ENCODE peak calls at places on chromosomes 4 and X, in ten cellular contexts. One of them, this sample, is unnamed.

GRCh38 chr4:87679449-87680169 is 29.5 kb downstream of the DMP1 start:
- DNase-seq in Right ventricle myocardium inferior: no peak
- DNase-seq in A549: peak; percentile 8
- DNase-seq in NCI-H774: no peak
- DNase-seq in HT-29: peak; percentile 73
- DNase-seq in NCI-H2171 treated with DMSO at 0.1 percent for 48 hours: peak; percentile 55
- DNase-seq in dorsolateral prefrontal cortex: no peak
- DNase-seq in activated naive CD4-positive, alpha-beta T cell treated with Interleukin-2 at 50 U/mL for 16 hours: peak; percentile 13
- DNase-seq in central memory CD4-positive, alpha-beta T cell: peak; percentile 4
- DNase-seq in upper lobe of right lung: no peak
- DNase-seq in this sample: peak; percentile 69

GRCh38 chr4:39706829-39707511 is 9.0 kb downstream of the UBE2K start:
- DNase-seq in upper lobe of right lung: no peak
- DNase-seq in NCI-H774: no peak
- DNase-seq in Right ventricle myocardium inferior: no peak
- DNase-seq in activated naive CD4-positive, alpha-beta T cell treated with Interleukin-2 at 50 U/mL for 16 hours: no peak
- DNase-seq in dorsolateral prefrontal cortex: no peak
- DNase-seq in NCI-H2171 treated with DMSO at 0.1 percent for 48 hours: no peak
- DNase-seq in central memory CD4-positive, alpha-beta T cell: no peak
- DNase-seq in A549: no peak
- DNase-seq in HT-29: no peak
- DNase-seq in this sample: peak; percentile 56

GRCh38 chr4:87973283-87974169 is 2.0 kb upstream of the SPP1 start:
- DNase-seq in HT-29: peak; percentile 83
- DNase-seq in NCI-H2171 treated with DMSO at 0.1 percent for 48 hours: peak; percentile 66
- DNase-seq in NCI-H774: peak; percentile 5
- DNase-seq in dorsolateral prefrontal cortex: peak; percentile 51
- DNase-seq in Right ventricle myocardium inferior: no peak
- DNase-seq in central memory CD4-positive, alpha-beta T cell: peak; percentile 4
- DNase-seq in activated naive CD4-positive, alpha-beta T cell treated with Interleukin-2 at 50 U/mL for 16 hours: peak; percentile 32
- DNase-seq in upper lobe of right lung: no peak
- DNase-seq in A549: peak; percentile 13
- DNase-seq in this sample: peak; percentile 64

GRCh38 chrX:153953342-153953830 is 8.9 kb upstream of the RENBP start:
- DNase-seq in central memory CD4-positive, alpha-beta T cell: peak; percentile 73
- DNase-seq in NCI-H2171 treated with DMSO at 0.1 percent for 48 hours: peak; percentile 59
- DNase-seq in HT-29: peak; percentile 82
- DNase-seq in A549: peak; percentile 68
- DNase-seq in NCI-H774: peak; percentile 27
- DNase-seq in dorsolateral prefrontal cortex: peak; percentile 68
- DNase-seq in upper lobe of right lung: peak; percentile 76
- DNase-seq in Right ventricle myocardium inferior: peak; percentile 82
- DNase-seq in activated naive CD4-positive, alpha-beta T cell treated with Interleukin-2 at 50 U/mL for 16 hours: peak; percentile 79
- DNase-seq in this sample: peak; percentile 34

GRCh38 chr4:6820695-6821094 is 38.2 kb downstream of the KIAA0232 start:
- DNase-seq in dorsolateral prefrontal cortex: no peak
- DNase-seq in activated naive CD4-positive, alpha-beta T cell treated with Interleukin-2 at 50 U/mL for 16 hours: no peak
- DNase-seq in HT-29: no peak
- DNase-seq in Right ventricle myocardium inferior: no peak
- DNase-seq in A549: no peak
- DNase-seq in upper lobe of right lung: no peak
- DNase-seq in central memory CD4-positive, alpha-beta T cell: no peak
- DNase-seq in NCI-H774: no peak
- DNase-seq in NCI-H2171 treated with DMSO at 0.1 percent for 48 hours: no peak
- DNase-seq in this sample: no peak

GRCh38 chrX:108397627-108398392 is 40.4 kb downstream of the COL4A6 start:
- DNase-seq in dorsolateral prefrontal cortex: no peak
- DNase-seq in NCI-H2171 treated with DMSO at 0.1 percent for 48 hours: no peak
- DNase-seq in NCI-H774: no peak
- DNase-seq in Right ventricle myocardium inferior: no peak
- DNase-seq in upper lobe of right lung: no peak
- DNase-seq in central memory CD4-positive, alpha-beta T cell: no peak
- DNase-seq in activated naive CD4-positive, alpha-beta T cell treated with Interleukin-2 at 50 U/mL for 16 hours: no peak
- DNase-seq in HT-29: no peak
- DNase-seq in A549: no peak
- DNase-seq in this sample: peak; percentile 40

GRCh38 chr4:62006108-62006507 is 806.0 kb downstream of the ADGRL3 start:
- DNase-seq in upper lobe of right lung: no peak
- DNase-seq in NCI-H774: no peak
- DNase-seq in NCI-H2171 treated with DMSO at 0.1 percent for 48 hours: no peak
- DNase-seq in central memory CD4-positive, alpha-beta T cell: no peak
- DNase-seq in activated naive CD4-positive, alpha-beta T cell treated with Interleukin-2 at 50 U/mL for 16 hours: no peak
- DNase-seq in dorsolateral prefrontal cortex: no peak
- DNase-seq in HT-29: no peak
- DNase-seq in Right ventricle myocardium inferior: no peak
- DNase-seq in A549: no peak
- DNase-seq in this sample: no peak

GRCh38 chrX:153875391-153876111 is 10.4 kb downstream of the L1CAM start:
- DNase-seq in Right ventricle myocardium inferior: peak; percentile 77
- DNase-seq in NCI-H2171 treated with DMSO at 0.1 percent for 48 hours: no peak
- DNase-seq in A549: peak; percentile 43
- DNase-seq in central memory CD4-positive, alpha-beta T cell: peak; percentile 50
- DNase-seq in dorsolateral prefrontal cortex: peak; percentile 43
- DNase-seq in NCI-H774: no peak
- DNase-seq in upper lobe of right lung: peak; percentile 73
- DNase-seq in activated naive CD4-positive, alpha-beta T cell treated with Interleukin-2 at 50 U/mL for 16 hours: peak; percentile 68
- DNase-seq in HT-29: peak; percentile 52
- DNase-seq in this sample: peak; percentile 5

GRCh38 chr4:108937066-108937465 is 174.2 kb upstream of the ETNPPL start:
- DNase-seq in HT-29: no peak
- DNase-seq in upper lobe of right lung: no peak
- DNase-seq in activated naive CD4-positive, alpha-beta T cell treated with Interleukin-2 at 50 U/mL for 16 hours: no peak
- DNase-seq in dorsolateral prefrontal cortex: no peak
- DNase-seq in A549: no peak
- DNase-seq in NCI-H2171 treated with DMSO at 0.1 percent for 48 hours: no peak
- DNase-seq in NCI-H774: no peak
- DNase-seq in central memory CD4-positive, alpha-beta T cell: no peak
- DNase-seq in Right ventricle myocardium inferior: no peak
- DNase-seq in this sample: peak; percentile 2

GRCh38 chrX:2423293-2423692 is 77.5 kb downstream of the DHRSX start:
- DNase-seq in HT-29: no peak
- DNase-seq in central memory CD4-positive, alpha-beta T cell: no peak
- DNase-seq in A549: no peak
- DNase-seq in NCI-H2171 treated with DMSO at 0.1 percent for 48 hours: no peak
- DNase-seq in dorsolateral prefrontal cortex: no peak
- DNase-seq in NCI-H774: no peak
- DNase-seq in Right ventricle myocardium inferior: no peak
- DNase-seq in upper lobe of right lung: no peak
- DNase-seq in activated naive CD4-positive, alpha-beta T cell treated with Interleukin-2 at 50 U/mL for 16 hours: no peak
- DNase-seq in this sample: peak; percentile 49

This sample was measured in iris pigment epithelial cell.